ENCODE peak calls at places on chromosome 2, in eight cellular contexts. One of them, this sample, is unnamed.

GRCh38 chr2:170923799-170924198 is 5.3 kb upstream of the GORASP2 start:
- DNase-seq in NCI-H446: no peak
- DNase-seq in HT-29: no peak
- DNase-seq in NT2/D1: no peak
- DNase-seq in iris pigment epithelial cell: no peak
- DNase-seq in Daoy: no peak
- DNase-seq in activated T-cell treated with anti-CD3 and anti-CD28 coated beads for 4 hours: no peak
- DNase-seq in NCI-H1694: no peak
- DNase-seq in this sample: no peak

GRCh38 chr2:84971799-84972790 is 1.1 kb downstream of the KCMF1 start:
- DNase-seq in NCI-H446: no peak
- DNase-seq in HT-29: peak; percentile 50
- DNase-seq in NT2/D1: no peak
- DNase-seq in iris pigment epithelial cell: peak; percentile 42
- DNase-seq in Daoy: peak; percentile 49
- DNase-seq in activated T-cell treated with anti-CD3 and anti-CD28 coated beads for 4 hours: peak; percentile 54
- DNase-seq in NCI-H1694: no peak
- DNase-seq in this sample: peak; percentile 41

GRCh38 chr2:196234672-196235071 is 63.3 kb upstream of the STK17B start:
- DNase-seq in NCI-H446: no peak
- DNase-seq in HT-29: no peak
- DNase-seq in NT2/D1: no peak
- DNase-seq in iris pigment epithelial cell: peak; percentile 90
- DNase-seq in Daoy: peak; percentile 80
- DNase-seq in activated T-cell treated with anti-CD3 and anti-CD28 coated beads for 4 hours: peak; percentile 44
- DNase-seq in NCI-H1694: no peak
- DNase-seq in this sample: no peak

GRCh38 chr2:176133366-176133765 is 3.9 kb downstream of the HOXD8 start:
- DNase-seq in NCI-H446: no peak
- DNase-seq in HT-29: no peak
- DNase-seq in NT2/D1: no peak
- DNase-seq in iris pigment epithelial cell: no peak
- DNase-seq in Daoy: no peak
- DNase-seq in activated T-cell treated with anti-CD3 and anti-CD28 coated beads for 4 hours: no peak
- DNase-seq in NCI-H1694: no peak
- DNase-seq in this sample: no peak

GRCh38 chr2:168773719-168774521 is 28.5 kb upstream of the NOSTRIN start:
- DNase-seq in NCI-H446: peak; percentile 9
- DNase-seq in HT-29: peak; percentile 67
- DNase-seq in NT2/D1: peak; percentile 56
- DNase-seq in iris pigment epithelial cell: peak; percentile 79
- DNase-seq in Daoy: peak; percentile 67
- DNase-seq in activated T-cell treated with anti-CD3 and anti-CD28 coated beads for 4 hours: no peak
- DNase-seq in NCI-H1694: peak; percentile 52
- DNase-seq in this sample: peak; percentile 6

GRCh38 chr2:155223781-155224406 is 525.4 kb downstream of the KCNJ3 start:
- DNase-seq in NCI-H446: peak; percentile 66
- DNase-seq in HT-29: peak; percentile 60
- DNase-seq in NT2/D1: no peak
- DNase-seq in iris pigment epithelial cell: peak; percentile 7
- DNase-seq in Daoy: no peak
- DNase-seq in activated T-cell treated with anti-CD3 and anti-CD28 coated beads for 4 hours: no peak
- DNase-seq in NCI-H1694: peak; percentile 74
- DNase-seq in this sample: peak; percentile 1

GRCh38 chr2:119808516-119809147 is 48.9 kb downstream of the PTPN4 start:
- DNase-seq in NCI-H446: no peak
- DNase-seq in HT-29: no peak
- DNase-seq in NT2/D1: no peak
- DNase-seq in iris pigment epithelial cell: peak; percentile 21
- DNase-seq in Daoy: peak; percentile 12
- DNase-seq in activated T-cell treated with anti-CD3 and anti-CD28 coated beads for 4 hours: no peak
- DNase-seq in NCI-H1694: no peak
- DNase-seq in this sample: no peak

GRCh38 chr2:204982303-204982702 is 437.0 kb downstream of the PARD3B start:
- DNase-seq in NCI-H446: no peak
- DNase-seq in HT-29: no peak
- DNase-seq in NT2/D1: no peak
- DNase-seq in iris pigment epithelial cell: peak; percentile 17
- DNase-seq in Daoy: no peak
- DNase-seq in activated T-cell treated with anti-CD3 and anti-CD28 coated beads for 4 hours: no peak
- DNase-seq in NCI-H1694: no peak
- DNase-seq in this sample: no peak

GRCh38 chr2:207683879-207684627 is 27.4 kb upstream of the CCNYL1 start:
- DNase-seq in NCI-H446: no peak
- DNase-seq in HT-29: peak; percentile 72
- DNase-seq in NT2/D1: no peak
- DNase-seq in iris pigment epithelial cell: peak; percentile 74
- DNase-seq in Daoy: peak; percentile 76
- DNase-seq in activated T-cell treated with anti-CD3 and anti-CD28 coated beads for 4 hours: no peak
- DNase-seq in NCI-H1694: no peak
- DNase-seq in this sample: no peak

GRCh38 chr2:52710810-52711618 is 1056.6 kb upstream of the CHAC2 start:
- DNase-seq in NCI-H446: no peak
- DNase-seq in HT-29: no peak
- DNase-seq in NT2/D1: no peak
- DNase-seq in iris pigment epithelial cell: no peak
- DNase-seq in Daoy: no peak
- DNase-seq in activated T-cell treated with anti-CD3 and anti-CD28 coated beads for 4 hours: no peak
- DNase-seq in NCI-H1694: peak; percentile 86
- DNase-seq in this sample: no peak

GRCh38 chr2:26576565-26577441 is 64.4 kb downstream of the CIB4 start:
- DNase-seq in NCI-H446: no peak
- DNase-seq in HT-29: no peak
- DNase-seq in NT2/D1: no peak
- DNase-seq in iris pigment epithelial cell: no peak
- DNase-seq in Daoy: no peak
- DNase-seq in activated T-cell treated with anti-CD3 and anti-CD28 coated beads for 4 hours: no peak
- DNase-seq in NCI-H1694: no peak
- DNase-seq in this sample: no peak

GRCh38 chr2:170500770-170501169 is 214.4 kb upstream of the SP5 start:
- DNase-seq in NCI-H446: no peak
- DNase-seq in HT-29: no peak
- DNase-seq in NT2/D1: no peak
- DNase-seq in iris pigment epithelial cell: peak; percentile 72
- DNase-seq in Daoy: no peak
- DNase-seq in activated T-cell treated with anti-CD3 and anti-CD28 coated beads for 4 hours: no peak
- DNase-seq in NCI-H1694: no peak
- DNase-seq in this sample: no peak

GRCh38 chr2:28296904-28297303 is 95.8 kb upstream of the FOSL2 start:
- DNase-seq in NCI-H446: no peak
- DNase-seq in HT-29: peak; percentile 19
- DNase-seq in NT2/D1: no peak
- DNase-seq in iris pigment epithelial cell: peak; percentile 29
- DNase-seq in Daoy: peak; percentile 62
- DNase-seq in activated T-cell treated with anti-CD3 and anti-CD28 coated beads for 4 hours: no peak
- DNase-seq in NCI-H1694: no peak
- DNase-seq in this sample: no peak

GRCh38 chr2:32824415-32824814 is 122.3 kb upstream of the LTBP1 start:
- DNase-seq in NCI-H446: no peak
- DNase-seq in HT-29: no peak
- DNase-seq in NT2/D1: no peak
- DNase-seq in iris pigment epithelial cell: no peak
- DNase-seq in Daoy: no peak
- DNase-seq in activated T-cell treated with anti-CD3 and anti-CD28 coated beads for 4 hours: no peak
- DNase-seq in NCI-H1694: no peak
- DNase-seq in this sample: no peak

GRCh38 chr2:227772932-227773331 is 27.2 kb downstream of the SCYGR8 start:
- DNase-seq in NCI-H446: no peak
- DNase-seq in HT-29: no peak
- DNase-seq in NT2/D1: no peak
- DNase-seq in iris pigment epithelial cell: no peak
- DNase-seq in Daoy: no peak
- DNase-seq in activated T-cell treated with anti-CD3 and anti-CD28 coated beads for 4 hours: no peak
- DNase-seq in NCI-H1694: no peak
- DNase-seq in this sample: no peak

GRCh38 chr2:201432551-201433388 is 18.5 kb downstream of the TRAK2 start:
- DNase-seq in NCI-H446: no peak
- DNase-seq in HT-29: no peak
- DNase-seq in NT2/D1: no peak
- DNase-seq in iris pigment epithelial cell: no peak
- DNase-seq in Daoy: peak; percentile 7
- DNase-seq in activated T-cell treated with anti-CD3 and anti-CD28 coated beads for 4 hours: no peak
- DNase-seq in NCI-H1694: no peak
- DNase-seq in this sample: no peak

GRCh38 chr2:43158259-43158880 is 68.0 kb downstream of the ZFP36L2 start:
- DNase-seq in NCI-H446: no peak
- DNase-seq in HT-29: peak; percentile 82
- DNase-seq in NT2/D1: no peak
- DNase-seq in iris pigment epithelial cell: peak; percentile 69
- DNase-seq in Daoy: peak; percentile 89
- DNase-seq in activated T-cell treated with anti-CD3 and anti-CD28 coated beads for 4 hours: no peak
- DNase-seq in NCI-H1694: no peak
- DNase-seq in this sample: no peak

GRCh38 chr2:180130403-180130802 is 123.3 kb upstream of the CWC22 start:
- DNase-seq in NCI-H446: no peak
- DNase-seq in HT-29: no peak
- DNase-seq in NT2/D1: no peak
- DNase-seq in iris pigment epithelial cell: peak; percentile 41
- DNase-seq in Daoy: peak; percentile 16
- DNase-seq in activated T-cell treated with anti-CD3 and anti-CD28 coated beads for 4 hours: no peak
- DNase-seq in NCI-H1694: no peak
- DNase-seq in this sample: no peak

GRCh38 chr2:151042938-151043337 is 218.7 kb downstream of the RBM43 start:
- DNase-seq in NCI-H446: no peak
- DNase-seq in HT-29: no peak
- DNase-seq in NT2/D1: no peak
- DNase-seq in iris pigment epithelial cell: no peak
- DNase-seq in Daoy: no peak
- DNase-seq in activated T-cell treated with anti-CD3 and anti-CD28 coated beads for 4 hours: no peak
- DNase-seq in NCI-H1694: no peak
- DNase-seq in this sample: no peak

GRCh38 chr2:39121523-39122063 is 742 bp upstream of the SOS1 start:
- DNase-seq in NCI-H446: no peak
- DNase-seq in HT-29: no peak
- DNase-seq in NT2/D1: no peak
- DNase-seq in iris pigment epithelial cell: no peak
- DNase-seq in Daoy: peak; percentile 10
- DNase-seq in activated T-cell treated with anti-CD3 and anti-CD28 coated beads for 4 hours: no peak
- DNase-seq in NCI-H1694: no peak
- DNase-seq in this sample: no peak

GRCh38 chr2:221189431-221189830 is 382.7 kb downstream of the EPHA4 start:
- DNase-seq in NCI-H446: no peak
- DNase-seq in HT-29: no peak
- DNase-seq in NT2/D1: peak; percentile 52
- DNase-seq in iris pigment epithelial cell: no peak
- DNase-seq in Daoy: no peak
- DNase-seq in activated T-cell treated with anti-CD3 and anti-CD28 coated beads for 4 hours: no peak
- DNase-seq in NCI-H1694: no peak
- DNase-seq in this sample: no peak

GRCh38 chr2:234496442-234496834 is 443 bp downstream of the ARL4C start:
- DNase-seq in NCI-H446: no peak
- DNase-seq in HT-29: no peak
- DNase-seq in NT2/D1: no peak
- DNase-seq in iris pigment epithelial cell: no peak
- DNase-seq in Daoy: peak; percentile 68
- DNase-seq in activated T-cell treated with anti-CD3 and anti-CD28 coated beads for 4 hours: peak; percentile 17
- DNase-seq in NCI-H1694: no peak
- DNase-seq in this sample: peak; percentile 58

GRCh38 chr2:148122788-148123187 is 101.9 kb downstream of the MBD5 start:
- DNase-seq in NCI-H446: no peak
- DNase-seq in HT-29: no peak
- DNase-seq in NT2/D1: no peak
- DNase-seq in iris pigment epithelial cell: peak; percentile 79
- DNase-seq in Daoy: peak; percentile 12
- DNase-seq in activated T-cell treated with anti-CD3 and anti-CD28 coated beads for 4 hours: no peak
- DNase-seq in NCI-H1694: no peak
- DNase-seq in this sample: no peak

GRCh38 chr2:1884933-1885580 is 140.7 kb upstream of the PXDN start:
- DNase-seq in NCI-H446: peak; percentile 60
- DNase-seq in HT-29: peak; percentile 9
- DNase-seq in NT2/D1: no peak
- DNase-seq in iris pigment epithelial cell: peak; percentile 50
- DNase-seq in Daoy: peak; percentile 87
- DNase-seq in activated T-cell treated with anti-CD3 and anti-CD28 coated beads for 4 hours: no peak
- DNase-seq in NCI-H1694: no peak
- DNase-seq in this sample: no peak

GRCh38 chr2:196330645-196331044 is 159.3 kb upstream of the STK17B start:
- DNase-seq in NCI-H446: no peak
- DNase-seq in HT-29: no peak
- DNase-seq in NT2/D1: no peak
- DNase-seq in iris pigment epithelial cell: no peak
- DNase-seq in Daoy: no peak
- DNase-seq in activated T-cell treated with anti-CD3 and anti-CD28 coated beads for 4 hours: no peak
- DNase-seq in NCI-H1694: no peak
- DNase-seq in this sample: no peak

GRCh38 chr2:85682378-85682777 is 11.8 kb upstream of the GNLY start:
- DNase-seq in NCI-H446: no peak
- DNase-seq in HT-29: no peak
- DNase-seq in NT2/D1: no peak
- DNase-seq in iris pigment epithelial cell: no peak
- DNase-seq in Daoy: no peak
- DNase-seq in activated T-cell treated with anti-CD3 and anti-CD28 coated beads for 4 hours: no peak
- DNase-seq in NCI-H1694: no peak
- DNase-seq in this sample: no peak

GRCh38 chr2:201939366-201939985 is 94.2 kb upstream of the FZD7 start:
- DNase-seq in NCI-H446: peak; percentile 60
- DNase-seq in HT-29: no peak
- DNase-seq in NT2/D1: no peak
- DNase-seq in iris pigment epithelial cell: no peak
- DNase-seq in Daoy: no peak
- DNase-seq in activated T-cell treated with anti-CD3 and anti-CD28 coated beads for 4 hours: no peak
- DNase-seq in NCI-H1694: peak; percentile 76
- DNase-seq in this sample: no peak

GRCh38 chr2:220353897-220354296 is 726.5 kb downstream of the SLC4A3 start:
- DNase-seq in NCI-H446: no peak
- DNase-seq in HT-29: no peak
- DNase-seq in NT2/D1: no peak
- DNase-seq in iris pigment epithelial cell: peak; percentile 58
- DNase-seq in Daoy: no peak
- DNase-seq in activated T-cell treated with anti-CD3 and anti-CD28 coated beads for 4 hours: no peak
- DNase-seq in NCI-H1694: no peak
- DNase-seq in this sample: no peak

GRCh38 chr2:120323214-120323613 is 22.7 kb upstream of the INHBB start:
- DNase-seq in NCI-H446: no peak
- DNase-seq in HT-29: no peak
- DNase-seq in NT2/D1: no peak
- DNase-seq in iris pigment epithelial cell: no peak
- DNase-seq in Daoy: no peak
- DNase-seq in activated T-cell treated with anti-CD3 and anti-CD28 coated beads for 4 hours: no peak
- DNase-seq in NCI-H1694: no peak
- DNase-seq in this sample: no peak

GRCh38 chr2:127664065-127664894 is 11.1 kb downstream of the LIMS2 start:
- DNase-seq in NCI-H446: no peak
- DNase-seq in HT-29: no peak
- DNase-seq in NT2/D1: no peak
- DNase-seq in iris pigment epithelial cell: no peak
- DNase-seq in Daoy: no peak
- DNase-seq in activated T-cell treated with anti-CD3 and anti-CD28 coated beads for 4 hours: no peak
- DNase-seq in NCI-H1694: no peak
- DNase-seq in this sample: no peak

GRCh38 chr2:17353268-17353667 is 165.0 kb downstream of the RAD51AP2 start:
- DNase-seq in NCI-H446: no peak
- DNase-seq in HT-29: no peak
- DNase-seq in NT2/D1: no peak
- DNase-seq in iris pigment epithelial cell: no peak
- DNase-seq in Daoy: no peak
- DNase-seq in activated T-cell treated with anti-CD3 and anti-CD28 coated beads for 4 hours: no peak
- DNase-seq in NCI-H1694: no peak
- DNase-seq in this sample: no peak

GRCh38 chr2:17309741-17310339 is 208.4 kb downstream of the RAD51AP2 start:
- DNase-seq in NCI-H446: peak; percentile 58
- DNase-seq in HT-29: peak; percentile 79
- DNase-seq in NT2/D1: peak; percentile 71
- DNase-seq in iris pigment epithelial cell: peak; percentile 64
- DNase-seq in Daoy: peak; percentile 4
- DNase-seq in activated T-cell treated with anti-CD3 and anti-CD28 coated beads for 4 hours: no peak
- DNase-seq in NCI-H1694: peak; percentile 72
- DNase-seq in this sample: peak; percentile 20

GRCh38 chr2:178271629-178272333 is 77.5 kb downstream of the OSBPL6 start:
- DNase-seq in NCI-H446: peak; percentile 62
- DNase-seq in HT-29: no peak
- DNase-seq in NT2/D1: no peak
- DNase-seq in iris pigment epithelial cell: peak; percentile 76
- DNase-seq in Daoy: no peak
- DNase-seq in activated T-cell treated with anti-CD3 and anti-CD28 coated beads for 4 hours: no peak
- DNase-seq in NCI-H1694: no peak
- DNase-seq in this sample: no peak

GRCh38 chr2:239202836-239203235 is 198.0 kb downstream of the HDAC4 start:
- DNase-seq in NCI-H446: no peak
- DNase-seq in HT-29: no peak
- DNase-seq in NT2/D1: no peak
- DNase-seq in iris pigment epithelial cell: no peak
- DNase-seq in Daoy: no peak
- DNase-seq in activated T-cell treated with anti-CD3 and anti-CD28 coated beads for 4 hours: no peak
- DNase-seq in NCI-H1694: no peak
- DNase-seq in this sample: no peak

This sample was measured in GM19239.